ENCODE peak calls at places on chromosomes 5 and 9, in ten cellular contexts. E, O, X, L, S, P, K, W, J and T are unnamed samples.

GRCh38 chr9:133526721-133527321 is 2.1 kb upstream of the MYMK start:
- DNase-seq in E (no peak), O (no peak), X (no peak), L (peak), S (no peak), P (no peak), K (no peak), W (no peak), J (no peak), T (no peak)

GRCh38 chr9:108535526-108535925 is 320.3 kb downstream of the ACTL7B start:
- DNase-seq in E (no peak), O (no peak), X (no peak), L (no peak), S (no peak), P (peak), K (peak), W (no peak), J (no peak), T (no peak)

GRCh38 chr5:42547146-42547545 is 123.9 kb downstream of the GHR start:
- DNase-seq in E (peak), O (peak), X (no peak), L (no peak), S (peak), P (no peak), K (peak), W (no peak), J (no peak), T (no peak)

GRCh38 chr9:126853667-126854066 is 6.8 kb upstream of the ZBTB34 start:
- DNase-seq in E (peak), O (peak), X (no peak), L (no peak), S (peak), P (no peak), K (no peak), W (no peak), J (no peak), T (no peak)

GRCh38 chr5:150579462-150580400 is 60.7 kb upstream of the SYNPO start:
- DNase-seq in E (no peak), O (no peak), X (no peak), L (peak), S (no peak), P (no peak), K (no peak), W (no peak), J (no peak), T (no peak)

GRCh38 chr5:138344887-138345622 is 7.0 kb downstream of the FAM53C start:
- DNase-seq in E (no peak), O (no peak), X (no peak), L (no peak), S (no peak), P (no peak), K (no peak), W (no peak), J (no peak), T (no peak)

GRCh38 chr9:89525673-89526374 is 27.9 kb upstream of the SEMA4D start:
- DNase-seq in E (no peak), O (no peak), X (no peak), L (no peak), S (no peak), P (no peak), K (no peak), W (no peak), J (no peak), T (no peak)

GRCh38 chr9:108445431-108446018 is 410.3 kb downstream of the ACTL7B start:
- DNase-seq in E (no peak), O (no peak), X (no peak), L (no peak), S (no peak), P (no peak), K (no peak), W (no peak), J (no peak), T (no peak)

GRCh38 chr5:1177826-1178528 is 23.4 kb upstream of the SLC6A19 start:
- DNase-seq in E (no peak), O (no peak), X (no peak), L (no peak), S (no peak), P (no peak), K (no peak), W (no peak), J (no peak), T (no peak)

GRCh38 chr9:97591535-97591934 is 41.6 kb downstream of the TSTD2 start:
- DNase-seq in E (no peak), O (no peak), X (no peak), L (no peak), S (no peak), P (no peak), K (no peak), W (no peak), J (no peak), T (no peak)

GRCh38 chr9:136107155-136107952 is 11.3 kb downstream of the TMEM250 start:
- DNase-seq in E (no peak), O (no peak), X (no peak), L (no peak), S (no peak), P (peak), K (no peak), W (no peak), J (no peak), T (no peak)

GRCh38 chr9:127058645-127059021 is 63.8 kb downstream of the ANGPTL2 start:
- DNase-seq in E (peak), O (no peak), X (no peak), L (no peak), S (no peak), P (no peak), K (peak), W (no peak), J (no peak), T (no peak)

GRCh38 chr9:99192786-99193465 is 28.8 kb downstream of the ALG2 start:
- DNase-seq in E (no peak), O (no peak), X (no peak), L (no peak), S (peak), P (no peak), K (peak), W (no peak), J (no peak), T (no peak)

GRCh38 chr5:144002866-144003265 is 167.6 kb downstream of the YIPF5 start:
- DNase-seq in E (no peak), O (no peak), X (no peak), L (no peak), S (no peak), P (no peak), K (no peak), W (no peak), J (no peak), T (no peak)

GRCh38 chr5:912356-913091 is 19.8 kb downstream of the TRIP13 start:
- DNase-seq in E (peak), O (peak), X (peak), L (no peak), S (peak), P (no peak), K (peak), W (no peak), J (no peak), T (no peak)

GRCh38 chr9:129763235-129763917 is 10.5 kb upstream of the PTGES start:
- DNase-seq in E (no peak), O (peak), X (no peak), L (no peak), S (peak), P (no peak), K (peak), W (no peak), J (no peak), T (no peak)

GRCh38 chr5:37190592-37190991 is 58.6 kb downstream of the CPLANE1 start:
- DNase-seq in E (no peak), O (no peak), X (no peak), L (no peak), S (no peak), P (no peak), K (no peak), W (no peak), J (no peak), T (no peak)

GRCh38 chr5:18325431-18325830 is 691.2 kb downstream of the TAF11L14 start:
- DNase-seq in E (no peak), O (no peak), X (no peak), L (no peak), S (no peak), P (no peak), K (no peak), W (no peak), J (no peak), T (no peak)

GRCh38 chr9:37984672-37985611 is 81.0 kb upstream of the SLC25A51 start:
- DNase-seq in E (peak), O (peak), X (no peak), L (no peak), S (peak), P (no peak), K (peak), W (no peak), J (peak), T (no peak)

GRCh38 chr5:174347183-174347582 is 301.7 kb downstream of the NSG2 start:
- DNase-seq in E (no peak), O (no peak), X (no peak), L (no peak), S (no peak), P (no peak), K (no peak), W (no peak), J (no peak), T (no peak)

GRCh38 chr5:133783481-133783880 is 171.1 kb upstream of the FSTL4 start:
- DNase-seq in E (no peak), O (peak), X (no peak), L (no peak), S (peak), P (no peak), K (no peak), W (no peak), J (no peak), T (no peak)

GRCh38 chr9:121842612-121842978 is 191.2 kb downstream of the DAB2IP start:
- DNase-seq in E (no peak), O (peak), X (no peak), L (no peak), S (peak), P (no peak), K (no peak), W (no peak), J (no peak), T (no peak)

GRCh38 chr5:5665225-5666075 is 243.0 kb downstream of the ICE1 start:
- DNase-seq in E (peak), O (peak), X (no peak), L (no peak), S (peak), P (no peak), K (no peak), W (no peak), J (no peak), T (no peak)

GRCh38 chr5:139517683-139518564 is 35.4 kb upstream of the STING1 start:
- DNase-seq in E (peak), O (peak), X (peak), L (peak), S (peak), P (peak), K (peak), W (no peak), J (peak), T (peak)

GRCh38 chr5:119355244-119355635 is 579 bp upstream of the TNFAIP8 start:
- DNase-seq in E (peak), O (no peak), X (no peak), L (no peak), S (peak), P (no peak), K (no peak), W (no peak), J (no peak), T (no peak)

GRCh38 chr5:73186976-73187375 is 14.0 kb downstream of the TMEM174 start:
- DNase-seq in E (no peak), O (no peak), X (no peak), L (no peak), S (no peak), P (no peak), K (no peak), W (no peak), J (no peak), T (no peak)

GRCh38 chr5:16957305-16958165 is 21.4 kb upstream of the MYO10 start:
- DNase-seq in E (peak), O (peak), X (no peak), L (no peak), S (peak), P (no peak), K (peak), W (no peak), J (no peak), T (no peak)

GRCh38 chr5:167511-167910 is 23.8 kb upstream of the LRRC14B start:
- DNase-seq in E (no peak), O (no peak), X (no peak), L (no peak), S (peak), P (no peak), K (no peak), W (no peak), J (no peak), T (no peak)

GRCh38 chr9:118222375-118222774 is 518.2 kb downstream of the TLR4 start:
- DNase-seq in E (no peak), O (no peak), X (no peak), L (peak), S (peak), P (no peak), K (no peak), W (no peak), J (peak), T (no peak)

GRCh38 chr9:105004466-105005090 is 76.6 kb upstream of the ABCA1 start:
- DNase-seq in E (no peak), O (no peak), X (no peak), L (no peak), S (no peak), P (no peak), K (no peak), W (no peak), J (no peak), T (no peak)

GRCh38 chr5:116137544-116138378 is 52.9 kb downstream of the COMMD10 start:
- DNase-seq in E (peak), O (peak), X (no peak), L (peak), S (peak), P (peak), K (peak), W (no peak), J (peak), T (no peak)

GRCh38 chr5:58025825-58026224 is 434.1 kb downstream of the PLK2 start:
- DNase-seq in E (no peak), O (no peak), X (no peak), L (no peak), S (no peak), P (no peak), K (no peak), W (no peak), J (no peak), T (no peak)

GRCh38 chr5:61311836-61312808 is 19.9 kb upstream of the ZSWIM6 start:
- DNase-seq in E (peak), O (peak), X (no peak), L (no peak), S (peak), P (no peak), K (peak), W (no peak), J (no peak), T (no peak)

GRCh38 chr9:93071464-93071863 is 13.0 kb downstream of the SUSD3 start:
- DNase-seq in E (peak), O (no peak), X (no peak), L (peak), S (peak), P (peak), K (peak), W (no peak), J (no peak), T (no peak)

GRCh38 chr5:18745988-18746615 is 1111.8 kb downstream of the TAF11L14 start:
- DNase-seq in E (no peak), O (no peak), X (no peak), L (no peak), S (peak), P (peak), K (peak), W (peak), J (no peak), T (no peak)

GRCh38 chr9:130482463-130482862 is 37.7 kb downstream of the ASS1 start:
- DNase-seq in E (no peak), O (peak), X (no peak), L (no peak), S (no peak), P (no peak), K (no peak), W (no peak), J (no peak), T (no peak)